ENCODE peak calls at places on chromosome 11, in five cellular contexts. S, F, A, U and H are unnamed samples.

GRCh38 chr11:130159657-130160459 is at the start of gene ST14:
- DNase-seq in S (no peak), F (peak), A (no peak), U (peak), H (peak)

GRCh38 chr11:82732734-82733443 is 775 bp downstream of the FAM181B start:
- DNase-seq in S (no peak), F (no peak), A (no peak), U (peak), H (peak)

GRCh38 chr11:15223318-15223717 is 108.6 kb downstream of the INSC start:
- DNase-seq in S (no peak), F (no peak), A (no peak), U (no peak), H (no peak)

GRCh38 chr11:73295259-73295995 is 12.6 kb upstream of the ARHGEF17 start:
- DNase-seq in S (no peak), F (peak), A (peak), U (peak), H (peak)

GRCh38 chr11:122637538-122637937 is 18.0 kb upstream of the UBASH3B start:
- DNase-seq in S (no peak), F (no peak), A (no peak), U (no peak), H (no peak)

GRCh38 chr11:95230054-95231034 is 658 bp downstream of the SESN3 start:
- DNase-seq in S (no peak), F (peak), A (peak), U (peak), H (peak)

GRCh38 chr11:126853732-126854131 is 146.8 kb downstream of the KIRREL3 start:
- DNase-seq in S (no peak), F (no peak), A (no peak), U (no peak), H (no peak)

GRCh38 chr11:74953448-74953847 is 4.4 kb downstream of the SPCS2 start:
- DNase-seq in S (no peak), F (no peak), A (no peak), U (no peak), H (no peak)

GRCh38 chr11:67699521-67699920 is 25.1 kb upstream of the ALDH3B2 start:
- DNase-seq in S (no peak), F (no peak), A (no peak), U (no peak), H (no peak)

GRCh38 chr11:108796551-108796950 is 131.7 kb downstream of the DDX10 start:
- DNase-seq in S (no peak), F (no peak), A (no peak), U (no peak), H (no peak)

GRCh38 chr11:12066799-12067508 is 43.4 kb upstream of the MICAL2 start:
- DNase-seq in S (no peak), F (no peak), A (no peak), U (peak), H (no peak)

GRCh38 chr11:93967258-93967657 is 53.9 kb upstream of the HEPHL1 start:
- DNase-seq in S (no peak), F (no peak), A (no peak), U (no peak), H (no peak)